ENCODE peak calls at places on chromosomes 11 and 22, in five cellular contexts. E is endodermal cell, Y is mucosa of descending colon, B is uterus, O is BJ. D is an unnamed sample.

GRCh38 chr11:67434395-67434881 is 3.0 kb downstream of the PTPRCAP start:
- DNase-seq in Y (no peak), B (no peak), E (no peak), O (no peak), D (no peak)

GRCh38 chr11:102244681-102245409 is 72.4 kb upstream of the BIRC3 start:
- DNase-seq in B (no peak), Y (no peak), E (no peak), O (peak; percentile 79), D (no peak)

GRCh38 chr11:40841231-40841630 is 618.2 kb downstream of the LRRC4C start:
- DNase-seq in Y (no peak), E (no peak), O (no peak), B (no peak), D (no peak)

GRCh38 chr11:108220721-108221346 is 1.6 kb downstream of the NPAT start:
- DNase-seq in B (no peak), E (no peak), O (no peak), Y (no peak), D (no peak)

GRCh38 chr22:44153705-44154104 is 27.0 kb upstream of the PARVG start:
- DNase-seq in E (no peak), Y (no peak), B (no peak), O (no peak), D (no peak)

GRCh38 chr22:30910358-30910757 is 58.2 kb downstream of the MORC2 start:
- DNase-seq in O (no peak), B (no peak), Y (no peak), E (no peak), D (no peak)

GRCh38 chr11:9380773-9381172 is 3.7 kb upstream of the IPO7 start:
- DNase-seq in Y (no peak), E (no peak), O (no peak), B (no peak), D (no peak)

GRCh38 chr11:115141715-115142114 is 362.5 kb downstream of the CADM1 start:
- DNase-seq in O (no peak), B (no peak), Y (no peak), E (no peak), D (no peak)

GRCh38 chr11:13924801-13925327 is 37.7 kb upstream of the SPON1 start:
- DNase-seq in Y (no peak), O (no peak), B (no peak), E (no peak), D (no peak)

GRCh38 chr11:49432242-49432848 is 223.9 kb upstream of the FOLH1 start:
- DNase-seq in B (no peak), O (no peak), E (no peak), Y (no peak), D (no peak)

GRCh38 chr11:27242591-27242990 is 120.4 kb downstream of the CCDC34 start:
- DNase-seq in O (peak; percentile 27), B (no peak), Y (no peak), E (peak; percentile 53), D (no peak)

GRCh38 chr11:68282861-68283230 is 11.1 kb upstream of the C11orf24 start:
- DNase-seq in O (no peak), B (no peak), E (no peak), Y (no peak), D (no peak)

GRCh38 chr22:22576244-22576988 is 17.4 kb upstream of the PRAME start:
- DNase-seq in O (no peak), B (no peak), E (peak; percentile 94), Y (no peak), D (no peak)

GRCh38 chr11:122703541-122704272 is 48.2 kb downstream of the UBASH3B start:
- DNase-seq in O (no peak), Y (no peak), B (no peak), E (no peak), D (no peak)

GRCh38 chr11:78099671-78100070 is 20.0 kb upstream of the NDUFC2 start:
- DNase-seq in O (no peak), Y (no peak), B (no peak), E (no peak), D (no peak)

GRCh38 chr22:46809153-46809885 is 46.9 kb downstream of the TBC1D22A start:
- DNase-seq in Y (no peak), B (no peak), E (peak; percentile 30), O (no peak), D (no peak)

GRCh38 chr22:39933741-39934140 is 26.5 kb upstream of the TMA7B start:
- DNase-seq in E (no peak), Y (no peak), B (no peak), O (no peak), D (no peak)

GRCh38 chr11:83033972-83034672 is 37.6 kb downstream of the RAB30 start:
- DNase-seq in B (peak; percentile 54), Y (peak; percentile 52), E (peak; percentile 66), O (peak; percentile 80), D (no peak)
- H3K4me3 ChIP-seq in B (peak overlapping the region; percentile 14), Y (no peak overlapping the region), E (peak overlapping the region; percentile 68), O (peak overlapping the region; percentile 24), D (peak overlapping the region; percentile 33)

GRCh38 chr11:72719144-72719543 is 33.1 kb downstream of the ARAP1 start:
- DNase-seq in O (no peak), E (no peak), B (no peak), Y (no peak), D (peak; percentile 46)
- H3K4me3 ChIP-seq in O (no peak overlapping the region), E (no peak overlapping the region), B (no peak overlapping the region), Y (no peak overlapping the region), D (peak overlapping the region; percentile 79)

GRCh38 chr11:1520987-1521349 is 34.4 kb upstream of the MOB2 start:
- DNase-seq in Y (no peak), B (no peak), E (no peak), O (no peak), D (no peak)

GRCh38 chr11:1523077-1523476 is 36.5 kb upstream of the MOB2 start:
- DNase-seq in B (no peak), O (no peak), Y (no peak), E (no peak), D (no peak)

GRCh38 chr11:1521382-1522080 is 35.0 kb upstream of the MOB2 start:
- DNase-seq in B (no peak), O (no peak), Y (no peak), E (no peak), D (no peak)

GRCh38 chr11:1520209-1520986 is 33.8 kb upstream of the MOB2 start:
- DNase-seq in O (no peak), E (no peak), B (no peak), Y (peak; percentile 27), D (no peak)

DNA sequence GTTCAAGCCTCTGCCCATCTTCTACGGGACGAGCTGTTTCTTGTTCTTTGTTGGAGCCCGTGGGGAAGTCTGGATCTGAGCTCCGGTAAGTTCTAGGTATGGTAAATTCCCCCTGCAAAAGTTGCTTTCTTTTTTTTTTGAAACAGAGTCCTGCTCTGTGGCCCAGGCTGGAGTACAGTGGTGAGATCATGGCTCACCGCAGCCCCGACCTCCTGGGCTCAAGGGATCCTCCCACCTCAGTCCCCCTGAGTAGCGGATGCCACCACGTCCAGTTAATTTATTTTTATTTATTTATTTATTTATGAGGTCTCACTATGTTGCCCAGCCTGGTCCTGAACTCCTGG is 35.5 kb upstream of the MOB2 start:
- DNase-seq in E (no peak), Y (no peak), B (no peak), O (no peak), D (no peak)
- H3K4me3 ChIP-seq in E (no peak overlapping the region), Y (no peak overlapping the region), B (no peak overlapping the region), O (no peak overlapping the region), D (no peak overlapping the region)

GRCh38 chr22:49950396-49950994 is 10.1 kb upstream of the PIM3 start:
- DNase-seq in O (no peak), B (no peak), E (peak; percentile 57), Y (no peak), D (peak; percentile 78)

GRCh38 chr22:49949914-49950292 is 10.7 kb upstream of the PIM3 start:
- DNase-seq in E (peak; percentile 53), Y (no peak), B (no peak), O (no peak), D (no peak)

GRCh38 chr22:49948116-49948515 is 12.5 kb upstream of the PIM3 start:
- DNase-seq in Y (no peak), B (no peak), O (no peak), E (no peak), D (no peak)

GRCh38 chr22:49948573-49948957 is 12.0 kb upstream of the PIM3 start:
- DNase-seq in Y (no peak), B (no peak), O (no peak), E (peak; percentile 53), D (no peak)

GRCh38 chr22:49948958-49949913 is 11.3 kb upstream of the PIM3 start:
- DNase-seq in O (no peak), E (peak; percentile 53), B (no peak), Y (peak; percentile 96), D (peak; percentile 94)
- H3K4me3 ChIP-seq in O (no peak overlapping the region), E (no peak overlapping the region), B (no peak overlapping the region), Y (peak overlapping the region; percentile 23), D (peak overlapping the region; percentile 53)

DNA sequence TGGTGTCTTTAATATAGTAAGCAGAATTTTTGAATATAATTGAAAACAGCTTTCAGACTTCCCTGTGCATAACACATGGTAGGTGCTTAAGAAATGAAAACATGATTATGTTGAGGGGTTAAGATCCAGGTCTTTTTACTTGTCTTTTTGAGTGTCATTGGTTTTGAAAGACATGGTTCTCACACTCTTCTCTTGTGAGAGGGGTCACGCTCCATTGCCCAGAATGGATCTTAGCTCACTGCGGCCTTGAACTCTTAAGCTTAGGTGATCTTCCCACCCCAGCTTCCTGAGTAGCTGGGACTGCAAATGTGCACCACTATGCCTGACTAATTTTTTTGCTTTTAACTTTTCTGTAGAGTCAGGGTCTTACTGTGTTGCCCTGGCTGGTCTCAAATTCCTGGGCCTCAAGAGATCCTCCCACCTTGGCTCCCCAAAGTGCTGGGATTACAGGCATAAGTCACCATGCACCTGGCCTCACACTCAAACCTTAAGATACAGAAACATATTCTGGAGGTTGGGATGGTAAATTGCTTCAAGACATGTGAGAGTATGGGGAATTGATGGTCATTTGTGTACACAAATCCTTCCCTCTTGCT is 1.4 kb downstream of the SPCS2 start:
- DNase-seq in O (no peak), Y (no peak), E (no peak), B (no peak), D (no peak)
- H3K4me3 ChIP-seq in O (peak overlapping the region; percentile 60), Y (no peak overlapping the region), E (peak overlapping the region; percentile 100), B (peak overlapping the region; percentile 76), D (peak overlapping the region; percentile 92)

DNA sequence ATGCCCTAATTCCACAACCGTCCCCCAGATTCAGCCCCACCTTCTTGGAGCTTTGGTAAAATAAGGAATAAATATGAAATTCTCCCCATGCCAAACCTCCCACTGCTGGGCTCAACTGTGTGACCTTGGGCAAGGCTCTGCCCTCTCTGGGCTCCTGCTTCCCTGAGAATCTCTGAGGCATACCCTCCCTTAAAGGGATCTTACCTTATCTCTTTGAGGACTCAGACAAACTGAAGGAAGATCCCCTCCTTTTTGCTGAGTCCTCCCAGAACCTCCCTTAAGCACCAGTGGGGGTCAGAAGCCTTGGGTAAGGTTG is 2.7 kb downstream of the CD248 start:
- DNase-seq in E (no peak), Y (no peak), O (no peak), B (no peak), D (no peak)
- H3K4me3 ChIP-seq in E (no peak overlapping the region), Y (no peak overlapping the region), O (peak overlapping the region; percentile 69), B (peak overlapping the region; percentile 43), D (peak overlapping the region; percentile 59)